ENCODE peak calls at places on chromosomes 12 and 14, in four cellular contexts. E, U, R and T are unnamed samples.

GRCh38 chr12:67275380-67275913 is 6.3 kb downstream of the CAND1 start:
- DNase-seq in E (no peak), U (no peak), R (no peak), T (no peak)

GRCh38 chr12:51642286-51642685 is 51.3 kb downstream of the SCN8A start:
- DNase-seq in E (no peak), U (no peak), R (no peak), T (no peak)

GRCh38 chr12:29026419-29026818 is 122.7 kb upstream of the FAR2 start:
- DNase-seq in E (no peak), U (no peak), R (no peak), T (no peak)

GRCh38 chr14:76958020-76958965 is 70.2 kb downstream of the IRF2BPL start:
- DNase-seq in E (peak), U (no peak), R (no peak), T (no peak)

GRCh38 chr14:40371011-40371410 is 938.8 kb upstream of the FBXO33 start:
- DNase-seq in E (no peak), U (no peak), R (no peak), T (no peak)

GRCh38 chr12:28578833-28579252 is 388.6 kb downstream of the CCDC91 start:
- DNase-seq in E (no peak), U (no peak), R (no peak), T (no peak)

GRCh38 chr12:80979821-80980220 is 42.1 kb upstream of the LIN7A start:
- DNase-seq in E (no peak), U (no peak), R (no peak), T (no peak)

GRCh38 chr14:48349689-48350088 is 674.3 kb upstream of the MDGA2 start:
- DNase-seq in E (no peak), U (no peak), R (no peak), T (no peak)

GRCh38 chr14:104356738-104357688 is 218.6 kb downstream of the KIF26A start:
- DNase-seq in E (no peak), U (no peak), R (no peak), T (no peak)

GRCh38 chr14:67576216-67576615 is 23.9 kb downstream of the PIGH start:
- DNase-seq in E (no peak), U (no peak), R (no peak), T (no peak)

GRCh38 chr12:39581592-39581991 is 38.0 kb downstream of the ABCD2 start:
- DNase-seq in E (peak), U (no peak), R (no peak), T (no peak)

GRCh38 chr12:91851741-91852477 is 293.7 kb downstream of the BTG1 start:
- DNase-seq in E (no peak), U (no peak), R (no peak), T (no peak)

GRCh38 chr12:95805864-95806669 is 15.5 kb upstream of the NTN4 start:
- DNase-seq in E (peak), U (no peak), R (no peak), T (no peak)

GRCh38 chr14:62443796-62444195 is 601.5 kb downstream of the KCNH5 start:
- DNase-seq in E (no peak), U (no peak), R (no peak), T (no peak)

GRCh38 chr12:130043685-130044421 is 118.4 kb upstream of the FZD10 start:
- DNase-seq in E (no peak), U (no peak), R (no peak), T (no peak)

GRCh38 chr12:130044991-130045621 is 117.2 kb upstream of the FZD10 start:
- DNase-seq in E (no peak), U (no peak), R (no peak), T (peak)

GRCh38 chr12:130041983-130042812 is 120.1 kb upstream of the FZD10 start:
- DNase-seq in E (no peak), U (peak), R (no peak), T (no peak)
- TF ChIP-seq MYC in E (no peak), U (no peak), R (no peak), T (no peak)

DNA sequence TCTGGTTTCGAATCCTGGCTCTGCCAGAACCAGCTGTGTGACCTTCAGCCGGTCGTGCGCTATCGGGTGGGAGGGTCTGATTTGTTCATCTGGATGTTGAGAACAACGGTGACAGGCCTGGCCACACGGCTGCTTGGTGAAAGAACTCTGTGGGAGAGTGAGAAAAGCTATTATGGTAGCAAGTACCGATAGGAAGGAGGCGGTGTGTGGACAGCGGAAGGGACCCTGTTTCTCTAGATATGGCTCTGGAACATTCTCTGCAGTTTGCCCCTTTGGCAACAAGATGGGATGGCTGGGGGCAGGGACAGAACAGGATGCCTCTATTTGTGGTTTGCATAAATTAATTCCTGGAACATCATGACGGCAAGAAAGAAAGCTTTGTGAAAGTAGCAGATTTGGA is 347.3 kb downstream of the AACS start:
- DNase-seq in E (no peak), U (no peak), R (no peak), T (no peak)
- TF ChIP-seq POLR2A in E (no peak), U (no peak), R (no peak), T (no peak)

GRCh38 chr14:81172881-81173280 is 47.9 kb downstream of the GTF2A1 start:
- DNase-seq in E (no peak), U (no peak), R (no peak), T (no peak)

GRCh38 chr14:81172353-81172752 is 48.4 kb downstream of the GTF2A1 start:
- DNase-seq in E (no peak), U (no peak), R (no peak), T (no peak)

GRCh38 chr14:81176224-81176623 is 44.5 kb downstream of the GTF2A1 start:
- DNase-seq in E (no peak), U (no peak), R (no peak), T (peak)

GRCh38 chr14:81178063-81178462 is 42.7 kb downstream of the GTF2A1 start:
- DNase-seq in E (peak), U (no peak), R (no peak), T (no peak)
- TF ChIP-seq MYC in E (no peak), U (no peak), R (no peak), T (no peak)

GRCh38 chr14:20683896-20684661 is at the start of gene RNASE4:
- DNase-seq in E (peak), U (peak), R (peak), T (peak)
- TF ChIP-seq POLR2A in E (peak), U (no peak), R (peak), T (peak)

GRCh38 chr12:24820872-24821271 is 128.0 kb downstream of the BCAT1 start:
- DNase-seq in E (no peak), U (no peak), R (no peak), T (no peak)

GRCh38 chr12:24823808-24824515 is 124.9 kb downstream of the BCAT1 start:
- DNase-seq in E (no peak), U (no peak), R (peak), T (no peak)

GRCh38 chr12:24822121-24822899 is 126.6 kb downstream of the BCAT1 start:
- DNase-seq in E (no peak), U (no peak), R (peak), T (no peak)

GRCh38 chr12:24821691-24822090 is 127.2 kb downstream of the BCAT1 start:
- DNase-seq in E (no peak), U (no peak), R (peak), T (no peak)
- TF ChIP-seq MYC in E (no peak), U (no peak), R (no peak), T (no peak)